ENCODE peak calls at places on chromosomes 16 and 17, in six cellular contexts. One of them, this sample, is unnamed.

GRCh38 chr17:47694818-47695663 is 1.1 kb downstream of the TBKBP1 start:
- DNase-seq in pancreas: no peak
- DNase-seq in fibroblast of lung: peak
- DNase-seq in stomach: peak
- DNase-seq in sigmoid colon: peak
- DNase-seq in naive thymus-derived CD4-positive, alpha-beta T cell: peak
- DNase-seq in this sample: no peak

GRCh38 chr17:7046127-7046724 is 2.3 kb upstream of the SLC16A11 start:
- DNase-seq in pancreas: peak
- DNase-seq in fibroblast of lung: no peak
- DNase-seq in stomach: peak
- DNase-seq in sigmoid colon: no peak
- DNase-seq in naive thymus-derived CD4-positive, alpha-beta T cell: peak
- DNase-seq in this sample: no peak

GRCh38 chr17:17882182-17882581 is 45.4 kb upstream of the SREBF1 start:
- DNase-seq in pancreas: no peak
- DNase-seq in fibroblast of lung: no peak
- DNase-seq in stomach: no peak
- DNase-seq in sigmoid colon: no peak
- DNase-seq in naive thymus-derived CD4-positive, alpha-beta T cell: no peak
- DNase-seq in this sample: no peak

GRCh38 chr16:86664518-86665318 is 86.4 kb downstream of the FOXL1 start:
- DNase-seq in pancreas: no peak
- DNase-seq in fibroblast of lung: peak
- DNase-seq in stomach: peak
- DNase-seq in sigmoid colon: no peak
- DNase-seq in naive thymus-derived CD4-positive, alpha-beta T cell: peak
- DNase-seq in this sample: peak

GRCh38 chr17:74245145-74245817 is 28.8 kb upstream of the DNAI2 start:
- DNase-seq in pancreas: peak
- DNase-seq in fibroblast of lung: no peak
- DNase-seq in stomach: no peak
- DNase-seq in sigmoid colon: no peak
- DNase-seq in naive thymus-derived CD4-positive, alpha-beta T cell: no peak
- DNase-seq in this sample: no peak

GRCh38 chr16:9966569-9967157 is 215.6 kb downstream of the GRIN2A start:
- DNase-seq in pancreas: no peak
- DNase-seq in fibroblast of lung: peak
- DNase-seq in stomach: no peak
- DNase-seq in sigmoid colon: no peak
- DNase-seq in naive thymus-derived CD4-positive, alpha-beta T cell: no peak
- DNase-seq in this sample: no peak

GRCh38 chr17:75587718-75588545 is at the start of gene MYO15B:
- DNase-seq in pancreas: peak
- DNase-seq in fibroblast of lung: no peak
- DNase-seq in stomach: peak
- DNase-seq in sigmoid colon: peak
- DNase-seq in naive thymus-derived CD4-positive, alpha-beta T cell: peak
- DNase-seq in this sample: no peak

GRCh38 chr17:10186771-10187425 is 11.5 kb downstream of the GAS7 start:
- DNase-seq in pancreas: no peak
- DNase-seq in fibroblast of lung: no peak
- DNase-seq in stomach: no peak
- DNase-seq in sigmoid colon: no peak
- DNase-seq in naive thymus-derived CD4-positive, alpha-beta T cell: no peak
- DNase-seq in this sample: no peak

GRCh38 chr17:21287703-21288449 is 3.4 kb downstream of the MAP2K3 start:
- DNase-seq in pancreas: peak
- DNase-seq in fibroblast of lung: peak
- DNase-seq in stomach: peak
- DNase-seq in sigmoid colon: peak
- DNase-seq in naive thymus-derived CD4-positive, alpha-beta T cell: peak
- DNase-seq in this sample: peak

GRCh38 chr16:82011199-82011641 is at the start of gene SDR42E1:
- DNase-seq in pancreas: peak
- DNase-seq in fibroblast of lung: peak
- DNase-seq in stomach: peak
- DNase-seq in sigmoid colon: no peak
- DNase-seq in naive thymus-derived CD4-positive, alpha-beta T cell: peak
- DNase-seq in this sample: no peak

GRCh38 chr17:61409301-61410099 is 9.9 kb downstream of the TBX2 start:
- DNase-seq in pancreas: peak
- DNase-seq in fibroblast of lung: peak
- DNase-seq in stomach: peak
- DNase-seq in sigmoid colon: peak
- DNase-seq in naive thymus-derived CD4-positive, alpha-beta T cell: peak
- DNase-seq in this sample: no peak

GRCh38 chr16:3012828-3013420 is at the start of gene CLDN9:
- DNase-seq in pancreas: peak
- DNase-seq in fibroblast of lung: no peak
- DNase-seq in stomach: peak
- DNase-seq in sigmoid colon: no peak
- DNase-seq in naive thymus-derived CD4-positive, alpha-beta T cell: no peak
- DNase-seq in this sample: no peak

GRCh38 chr17:82881900-82882714 is 42.3 kb upstream of the ZNF750 start:
- DNase-seq in pancreas: peak
- DNase-seq in fibroblast of lung: no peak
- DNase-seq in stomach: peak
- DNase-seq in sigmoid colon: peak
- DNase-seq in naive thymus-derived CD4-positive, alpha-beta T cell: no peak
- DNase-seq in this sample: no peak
- H3K27ac ChIP-seq in pancreas: peak
- H3K27ac ChIP-seq in fibroblast of lung: no peak
- H3K27ac ChIP-seq in stomach: peak
- H3K27ac ChIP-seq in sigmoid colon: peak
- H3K27ac ChIP-seq in naive thymus-derived CD4-positive, alpha-beta T cell: peak
- H3K27ac ChIP-seq in this sample: no peak

DNA sequence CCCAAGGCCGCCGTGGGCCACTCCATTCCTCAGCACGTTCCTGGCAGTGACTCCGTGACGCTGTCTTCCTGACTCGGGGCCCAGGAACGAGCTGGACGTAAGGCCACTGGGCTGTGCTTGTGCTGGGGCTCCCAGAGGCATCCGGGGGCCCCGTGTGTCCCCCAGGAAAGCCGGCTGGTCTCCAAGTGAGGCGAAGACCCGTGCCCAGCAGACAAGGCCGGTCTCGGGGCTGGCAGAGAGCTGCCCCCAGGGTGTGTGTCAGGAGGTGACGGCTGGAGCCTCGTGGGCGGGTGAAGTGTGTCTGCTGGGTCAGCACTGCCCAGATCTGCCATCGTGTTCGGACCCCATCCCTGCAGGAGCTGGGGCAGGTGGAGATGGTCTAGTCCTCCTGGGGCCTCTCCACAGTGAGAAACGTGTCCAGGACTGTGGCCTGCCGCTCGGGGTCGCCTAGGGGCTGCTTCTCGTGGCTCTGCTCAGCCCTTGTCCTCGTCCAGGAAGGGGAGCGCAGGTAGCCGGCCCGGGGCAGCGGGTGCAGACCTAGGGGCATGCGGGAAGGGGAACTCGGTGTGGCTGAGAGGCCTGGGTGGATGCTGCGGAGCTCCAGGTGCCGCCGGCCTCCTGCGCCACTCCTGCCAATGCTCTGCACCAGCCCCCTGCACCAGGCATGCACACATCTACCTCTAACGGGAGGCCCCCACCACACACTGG is 13.1 kb downstream of the DBNDD1 start:
- DNase-seq in pancreas: no peak
- DNase-seq in fibroblast of lung: no peak
- DNase-seq in stomach: no peak
- DNase-seq in sigmoid colon: no peak
- DNase-seq in naive thymus-derived CD4-positive, alpha-beta T cell: no peak
- DNase-seq in this sample: no peak
- H3K27ac ChIP-seq in pancreas: no peak
- H3K27ac ChIP-seq in fibroblast of lung: no peak
- H3K27ac ChIP-seq in stomach: no peak
- H3K27ac ChIP-seq in sigmoid colon: no peak
- H3K27ac ChIP-seq in naive thymus-derived CD4-positive, alpha-beta T cell: no peak
- H3K27ac ChIP-seq in this sample: no peak

GRCh38 chr17:36856169-36856568 is 81.1 kb upstream of the LHX1 start:
- DNase-seq in pancreas: no peak
- DNase-seq in fibroblast of lung: no peak
- DNase-seq in stomach: peak
- DNase-seq in sigmoid colon: no peak
- DNase-seq in naive thymus-derived CD4-positive, alpha-beta T cell: no peak
- DNase-seq in this sample: no peak
- H3K27ac ChIP-seq in pancreas: no peak
- H3K27ac ChIP-seq in fibroblast of lung: no peak
- H3K27ac ChIP-seq in stomach: peak
- H3K27ac ChIP-seq in sigmoid colon: no peak
- H3K27ac ChIP-seq in naive thymus-derived CD4-positive, alpha-beta T cell: no peak
- H3K27ac ChIP-seq in this sample: no peak

DNA sequence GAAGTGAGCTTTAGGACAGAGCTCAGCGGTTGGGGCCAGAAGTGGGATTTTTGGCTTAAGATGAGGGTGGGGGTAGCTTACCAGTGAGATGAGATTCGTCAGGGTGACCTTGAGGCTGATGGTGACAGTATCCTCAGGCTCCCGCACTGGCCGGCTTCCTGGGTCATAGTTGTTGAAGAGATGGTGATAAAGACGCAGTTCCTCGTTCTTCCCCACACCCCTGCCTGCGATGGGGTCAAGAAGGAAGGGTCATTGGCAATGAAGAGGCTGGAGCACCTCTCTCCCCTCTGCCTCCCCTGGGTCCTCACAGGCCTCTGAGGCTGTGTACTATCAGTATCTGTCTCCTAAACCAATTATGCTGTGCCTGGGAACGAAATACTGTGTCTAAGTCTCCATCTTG is 358 bp downstream of the CHRNE start:
- DNase-seq in pancreas: no peak
- DNase-seq in fibroblast of lung: no peak
- DNase-seq in stomach: no peak
- DNase-seq in sigmoid colon: no peak
- DNase-seq in naive thymus-derived CD4-positive, alpha-beta T cell: no peak
- DNase-seq in this sample: no peak
- H3K27ac ChIP-seq in pancreas: no peak
- H3K27ac ChIP-seq in fibroblast of lung: no peak
- H3K27ac ChIP-seq in stomach: peak
- H3K27ac ChIP-seq in sigmoid colon: no peak
- H3K27ac ChIP-seq in naive thymus-derived CD4-positive, alpha-beta T cell: no peak
- H3K27ac ChIP-seq in this sample: no peak

DNA sequence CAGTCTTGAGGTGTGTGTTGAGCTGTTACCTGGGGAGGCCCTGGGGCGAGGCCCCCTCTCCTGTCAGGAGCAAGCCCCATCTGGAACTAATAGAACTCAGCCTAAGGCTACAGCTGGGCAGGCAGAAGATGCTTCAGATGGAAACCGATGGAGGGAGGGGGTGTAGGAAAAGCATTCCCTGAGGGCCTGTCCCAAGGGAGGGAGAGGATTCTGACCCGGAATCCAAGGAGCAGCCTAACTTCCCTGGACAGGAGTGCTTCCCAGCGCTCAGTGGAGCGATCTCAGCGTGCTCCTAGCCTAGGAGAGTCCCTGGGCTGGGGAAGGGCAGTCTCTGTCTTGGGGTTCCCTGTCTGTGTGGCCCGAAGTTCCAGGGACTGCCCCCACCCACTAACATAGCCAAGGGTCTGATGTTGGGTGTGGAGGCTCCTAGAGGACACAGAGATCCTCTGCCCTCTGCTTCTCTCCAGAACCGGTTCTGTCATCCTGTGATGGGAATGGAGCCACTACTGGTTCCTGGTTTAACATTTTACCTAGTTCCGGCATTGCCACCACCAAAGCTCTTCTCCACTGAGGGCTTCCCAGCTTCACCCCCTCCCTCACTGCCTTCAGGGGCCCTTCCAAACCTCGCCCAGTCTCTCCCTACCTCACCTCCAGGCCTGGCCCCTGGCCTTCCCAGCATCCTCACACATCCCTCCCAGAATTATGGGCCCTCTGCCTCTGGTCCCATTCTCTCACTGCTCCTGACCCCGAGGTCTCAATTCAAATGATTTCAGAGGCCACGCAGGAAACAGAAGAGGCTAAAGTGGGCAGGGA is 58.7 kb downstream of the RTN4RL1 start:
- DNase-seq in pancreas: no peak
- DNase-seq in fibroblast of lung: no peak
- DNase-seq in stomach: no peak
- DNase-seq in sigmoid colon: no peak
- DNase-seq in naive thymus-derived CD4-positive, alpha-beta T cell: no peak
- DNase-seq in this sample: no peak
- H3K27ac ChIP-seq in pancreas: peak
- H3K27ac ChIP-seq in fibroblast of lung: no peak
- H3K27ac ChIP-seq in stomach: no peak
- H3K27ac ChIP-seq in sigmoid colon: no peak
- H3K27ac ChIP-seq in naive thymus-derived CD4-positive, alpha-beta T cell: no peak
- H3K27ac ChIP-seq in this sample: no peak

GRCh38 chr16:28146536-28146935 is 65.2 kb downstream of the XPO6 start:
- DNase-seq in pancreas: no peak
- DNase-seq in fibroblast of lung: no peak
- DNase-seq in stomach: no peak
- DNase-seq in sigmoid colon: no peak
- DNase-seq in naive thymus-derived CD4-positive, alpha-beta T cell: no peak
- DNase-seq in this sample: no peak
- H3K27ac ChIP-seq in pancreas: no peak
- H3K27ac ChIP-seq in fibroblast of lung: no peak
- H3K27ac ChIP-seq in stomach: peak
- H3K27ac ChIP-seq in sigmoid colon: no peak
- H3K27ac ChIP-seq in naive thymus-derived CD4-positive, alpha-beta T cell: peak
- H3K27ac ChIP-seq in this sample: no peak